ENCODE peak calls at places on chromosomes 3 and 15, in seven cellular contexts. One of them, this sample, is unnamed.

GRCh38 chr3:139327861-139328260 is 16.0 kb upstream of the MRPS22 start:
- DNase-seq in K562: no peak
- DNase-seq in HepG2: no peak
- DNase-seq in H1: no peak
- DNase-seq in GM12878: no peak
- DNase-seq in SK-N-SH: no peak
- DNase-seq in GM12892: no peak
- DNase-seq in this sample: no peak

GRCh38 chr3:178382388-178383061 is 153.7 kb upstream of the KCNMB2 start:
- DNase-seq in K562: no peak
- DNase-seq in HepG2: no peak
- DNase-seq in H1: no peak
- DNase-seq in GM12878: no peak
- DNase-seq in SK-N-SH: no peak
- DNase-seq in GM12892: no peak
- DNase-seq in this sample: no peak

GRCh38 chr3:151224268-151224909 is 21.4 kb upstream of the GPR171 start:
- DNase-seq in K562: no peak
- DNase-seq in HepG2: no peak
- DNase-seq in H1: no peak
- DNase-seq in GM12878: no peak
- DNase-seq in SK-N-SH: no peak
- DNase-seq in GM12892: no peak
- DNase-seq in this sample: no peak

GRCh38 chr3:28860307-28860706 is 420.6 kb upstream of the RBMS3 start:
- DNase-seq in K562: no peak
- DNase-seq in HepG2: no peak
- DNase-seq in H1: no peak
- DNase-seq in GM12878: no peak
- DNase-seq in SK-N-SH: no peak
- DNase-seq in GM12892: no peak
- DNase-seq in this sample: no peak

GRCh38 chr15:78909791-78910228 is 35.0 kb downstream of the CTSH start:
- DNase-seq in K562: peak; percentile 60
- DNase-seq in HepG2: peak; percentile 42
- DNase-seq in H1: peak; percentile 79
- DNase-seq in GM12878: peak; percentile 26
- DNase-seq in SK-N-SH: peak; percentile 72
- DNase-seq in GM12892: no peak
- DNase-seq in this sample: no peak

GRCh38 chr3:175805825-175806224 is 946.7 kb downstream of the NAALADL2 start:
- DNase-seq in K562: no peak
- DNase-seq in HepG2: no peak
- DNase-seq in H1: no peak
- DNase-seq in GM12878: no peak
- DNase-seq in SK-N-SH: no peak
- DNase-seq in GM12892: no peak
- DNase-seq in this sample: no peak

GRCh38 chr3:123409443-123410148 is 39.3 kb downstream of the ADCY5 start:
- DNase-seq in K562: no peak
- DNase-seq in HepG2: no peak
- DNase-seq in H1: no peak
- DNase-seq in GM12878: no peak
- DNase-seq in SK-N-SH: no peak
- DNase-seq in GM12892: no peak
- DNase-seq in this sample: no peak

GRCh38 chr3:13339833-13340232 is 80.3 kb downstream of the NUP210 start:
- DNase-seq in K562: no peak
- DNase-seq in HepG2: no peak
- DNase-seq in H1: no peak
- DNase-seq in GM12878: no peak
- DNase-seq in SK-N-SH: no peak
- DNase-seq in GM12892: no peak
- DNase-seq in this sample: no peak

GRCh38 chr3:29693863-29694262 is 413.0 kb downstream of the RBMS3 start:
- DNase-seq in K562: no peak
- DNase-seq in HepG2: no peak
- DNase-seq in H1: no peak
- DNase-seq in GM12878: no peak
- DNase-seq in SK-N-SH: peak; percentile 30
- DNase-seq in GM12892: no peak
- DNase-seq in this sample: no peak

GRCh38 chr3:125585595-125586223 is 9.6 kb downstream of the OSBPL11 start:
- DNase-seq in K562: peak; percentile 54
- DNase-seq in HepG2: peak; percentile 56
- DNase-seq in H1: peak; percentile 65
- DNase-seq in GM12878: no peak
- DNase-seq in SK-N-SH: peak; percentile 66
- DNase-seq in GM12892: no peak
- DNase-seq in this sample: no peak

GRCh38 chr15:39979606-39980005 is 45.7 kb downstream of the EIF2AK4 start:
- DNase-seq in K562: no peak
- DNase-seq in HepG2: no peak
- DNase-seq in H1: no peak
- DNase-seq in GM12878: no peak
- DNase-seq in SK-N-SH: no peak
- DNase-seq in GM12892: no peak
- DNase-seq in this sample: no peak

GRCh38 chr15:39974656-39975230 is 40.8 kb downstream of the EIF2AK4 start:
- DNase-seq in K562: no peak
- DNase-seq in HepG2: no peak
- DNase-seq in H1: no peak
- DNase-seq in GM12878: no peak
- DNase-seq in SK-N-SH: no peak
- DNase-seq in GM12892: no peak
- DNase-seq in this sample: no peak

DNA sequence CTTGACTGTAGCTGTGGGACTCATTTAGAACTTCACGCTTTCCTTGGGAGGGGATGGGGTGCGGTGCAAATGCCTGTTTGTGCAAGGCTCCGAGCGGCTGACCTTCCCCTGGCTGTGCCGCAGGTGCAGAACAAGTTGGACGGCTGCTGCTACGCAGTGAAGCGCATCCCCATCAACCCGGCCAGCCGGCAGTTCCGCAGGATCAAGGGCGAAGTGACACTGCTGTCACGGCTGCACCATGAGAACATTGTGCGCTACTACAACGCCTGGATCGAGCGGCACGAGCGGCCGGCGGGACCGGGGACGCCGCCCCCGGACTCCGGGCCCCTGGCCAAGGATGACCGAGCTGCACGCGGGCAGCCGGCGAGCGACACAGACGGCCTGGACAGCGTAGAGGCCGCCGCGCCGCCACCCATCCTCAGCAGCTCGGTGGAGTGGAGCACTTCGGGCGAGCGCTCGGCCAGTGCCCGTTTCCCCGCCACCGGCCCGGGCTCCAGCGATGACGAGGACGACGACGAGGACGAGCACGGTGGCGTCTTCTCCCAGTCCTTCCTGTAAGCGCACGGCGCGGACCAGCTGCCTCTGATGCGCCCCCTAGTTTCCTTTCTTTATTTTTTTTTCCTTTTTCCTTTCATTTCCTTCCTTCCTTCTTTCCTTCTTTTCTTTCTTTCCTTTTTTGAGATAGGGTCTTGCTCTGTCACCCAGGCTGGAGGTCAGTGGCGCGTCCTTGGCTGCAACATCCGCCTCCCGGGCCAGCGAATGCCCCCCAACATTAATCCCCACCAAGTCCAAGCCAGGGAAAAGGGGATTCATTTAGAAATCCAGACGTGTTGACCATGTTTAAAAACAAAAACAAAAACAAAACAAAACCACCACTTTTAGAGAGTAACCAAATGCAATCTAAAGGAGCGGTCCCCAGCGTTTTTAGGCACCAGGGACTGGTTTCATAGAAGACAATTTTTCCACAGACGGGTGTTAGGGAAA is 42.7 kb downstream of the EIF2AK4 start:
- DNase-seq in K562: no peak
- DNase-seq in HepG2: peak; percentile 21
- DNase-seq in H1: peak; percentile 80
- DNase-seq in GM12878: no peak
- DNase-seq in SK-N-SH: peak; percentile 89
- DNase-seq in GM12892: no peak
- DNase-seq in this sample: peak; percentile 31
- TF ChIP-seq TAF1 in K562: no peak
- TF ChIP-seq TAF1 in HepG2: no peak
- TF ChIP-seq TAF1 in H1: no peak
- TF ChIP-seq TAF1 in GM12878: no peak
- TF ChIP-seq TAF1 in SK-N-SH: no peak
- TF ChIP-seq TAF1 in GM12892: no peak
- TF ChIP-seq TAF1 in this sample: no peak

DNA sequence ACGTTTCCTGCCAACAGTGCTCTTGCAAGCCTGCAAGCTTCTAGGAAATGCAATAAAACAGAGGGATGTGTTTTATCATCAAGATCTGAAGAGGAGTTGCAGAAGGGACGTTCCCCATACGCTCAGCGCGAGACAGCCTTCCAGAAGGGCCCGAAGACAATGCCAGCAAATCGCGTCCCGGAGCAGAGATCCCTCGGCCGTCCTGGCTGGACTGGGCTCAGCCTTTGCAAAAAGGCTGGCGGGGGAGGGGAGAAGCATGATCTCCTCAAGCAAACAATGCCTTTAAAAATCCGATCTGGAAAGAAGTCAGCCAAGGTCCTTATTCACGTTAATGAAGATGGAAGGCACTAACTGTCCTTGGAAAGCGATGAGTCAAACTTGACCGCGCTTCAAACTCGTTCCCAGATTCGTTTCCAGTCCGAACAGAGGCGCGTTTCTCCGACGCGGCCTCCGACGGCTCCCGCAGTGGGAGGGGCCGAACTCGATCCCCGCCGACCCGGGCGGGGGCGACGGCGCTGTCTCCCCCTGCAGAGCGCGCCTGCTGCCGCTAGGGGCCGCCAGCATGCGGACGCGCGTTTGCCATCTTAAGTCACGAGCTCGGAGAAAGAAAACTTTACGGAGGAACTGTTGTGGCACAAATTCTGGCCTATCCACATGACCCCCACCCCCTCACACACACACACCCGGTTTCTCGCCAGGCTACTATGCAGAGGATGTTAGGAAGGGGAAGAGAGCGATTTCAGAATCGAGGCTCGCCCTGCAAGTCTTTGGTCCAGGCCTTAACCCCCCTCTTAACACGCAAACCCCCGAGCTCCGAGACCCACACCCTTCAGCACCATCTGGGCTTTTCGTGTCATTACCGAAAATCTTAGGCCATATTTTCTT is 5.5 kb downstream of the BCL6 start:
- DNase-seq in K562: peak; percentile 75
- DNase-seq in HepG2: no peak
- DNase-seq in H1: peak; percentile 93
- DNase-seq in GM12878: no peak
- DNase-seq in SK-N-SH: peak; percentile 86
- DNase-seq in GM12892: peak; percentile 58
- DNase-seq in this sample: peak; percentile 57
- TF ChIP-seq POLR2AphosphoS5 in K562: no peak
- TF ChIP-seq POLR2AphosphoS5 in HepG2: no peak
- TF ChIP-seq POLR2AphosphoS5 in H1: peak; percentile 73
- TF ChIP-seq POLR2AphosphoS5 in GM12878: no peak
- TF ChIP-seq POLR2AphosphoS5 in SK-N-SH: no peak
- TF ChIP-seq POLR2AphosphoS5 in GM12892: no peak
- TF ChIP-seq POLR2AphosphoS5 in this sample: no peak

GRCh38 chr3:129745253-129745652 is 138.8 kb upstream of the PLXND1 start:
- DNase-seq in K562: no peak
- DNase-seq in HepG2: no peak
- DNase-seq in H1: no peak
- DNase-seq in GM12878: no peak
- DNase-seq in SK-N-SH: no peak
- DNase-seq in GM12892: no peak
- DNase-seq in this sample: no peak
- TF ChIP-seq TAF1 in K562: no peak
- TF ChIP-seq TAF1 in HepG2: no peak
- TF ChIP-seq TAF1 in H1: no peak
- TF ChIP-seq TAF1 in GM12878: no peak
- TF ChIP-seq TAF1 in SK-N-SH: no peak
- TF ChIP-seq TAF1 in GM12892: no peak
- TF ChIP-seq TAF1 in this sample: no peak

GRCh38 chr3:77053769-77054168 is 13.9 kb downstream of the ROBO2 start:
- DNase-seq in K562: no peak
- DNase-seq in HepG2: no peak
- DNase-seq in H1: no peak
- DNase-seq in GM12878: no peak
- DNase-seq in SK-N-SH: peak; percentile 19
- DNase-seq in GM12892: no peak
- DNase-seq in this sample: no peak

GRCh38 chr3:77051927-77052542 is 12.1 kb downstream of the ROBO2 start:
- DNase-seq in K562: no peak
- DNase-seq in HepG2: no peak
- DNase-seq in H1: no peak
- DNase-seq in GM12878: no peak
- DNase-seq in SK-N-SH: peak; percentile 14
- DNase-seq in GM12892: no peak
- DNase-seq in this sample: no peak

GRCh38 chr3:77048186-77048585 is 8.3 kb downstream of the ROBO2 start:
- DNase-seq in K562: no peak
- DNase-seq in HepG2: no peak
- DNase-seq in H1: no peak
- DNase-seq in GM12878: no peak
- DNase-seq in SK-N-SH: no peak
- DNase-seq in GM12892: no peak
- DNase-seq in this sample: no peak

GRCh38 chr3:77055841-77056341 is 16.0 kb downstream of the ROBO2 start:
- DNase-seq in K562: no peak
- DNase-seq in HepG2: no peak
- DNase-seq in H1: no peak
- DNase-seq in GM12878: no peak
- DNase-seq in SK-N-SH: no peak
- DNase-seq in GM12892: no peak
- DNase-seq in this sample: no peak

GRCh38 chr3:77052733-77053680 is 13.1 kb downstream of the ROBO2 start:
- DNase-seq in K562: no peak
- DNase-seq in HepG2: no peak
- DNase-seq in H1: no peak
- DNase-seq in GM12878: no peak
- DNase-seq in SK-N-SH: peak; percentile 37
- DNase-seq in GM12892: no peak
- DNase-seq in this sample: no peak
- TF ChIP-seq POLR2AphosphoS5 in K562: no peak
- TF ChIP-seq POLR2AphosphoS5 in HepG2: no peak
- TF ChIP-seq POLR2AphosphoS5 in H1: no peak
- TF ChIP-seq POLR2AphosphoS5 in GM12878: no peak
- TF ChIP-seq POLR2AphosphoS5 in SK-N-SH: no peak
- TF ChIP-seq POLR2AphosphoS5 in GM12892: no peak
- TF ChIP-seq POLR2AphosphoS5 in this sample: no peak

GRCh38 chr15:99426431-99427105 is 139.2 kb upstream of the MEF2A start:
- DNase-seq in K562: no peak
- DNase-seq in HepG2: no peak
- DNase-seq in H1: no peak
- DNase-seq in GM12878: no peak
- DNase-seq in SK-N-SH: no peak
- DNase-seq in GM12892: no peak
- DNase-seq in this sample: no peak

GRCh38 chr15:99424978-99425665 is 140.7 kb upstream of the MEF2A start:
- DNase-seq in K562: no peak
- DNase-seq in HepG2: peak; percentile 54
- DNase-seq in H1: no peak
- DNase-seq in GM12878: no peak
- DNase-seq in SK-N-SH: peak; percentile 64
- DNase-seq in GM12892: peak; percentile 50
- DNase-seq in this sample: peak; percentile 57

GRCh38 chr15:99427668-99428361 is 138.0 kb upstream of the MEF2A start:
- DNase-seq in K562: no peak
- DNase-seq in HepG2: no peak
- DNase-seq in H1: no peak
- DNase-seq in GM12878: no peak
- DNase-seq in SK-N-SH: no peak
- DNase-seq in GM12892: no peak
- DNase-seq in this sample: no peak

GRCh38 chr15:99425666-99426301 is 140.0 kb upstream of the MEF2A start:
- DNase-seq in K562: no peak
- DNase-seq in HepG2: no peak
- DNase-seq in H1: no peak
- DNase-seq in GM12878: no peak
- DNase-seq in SK-N-SH: no peak
- DNase-seq in GM12892: no peak
- DNase-seq in this sample: no peak

GRCh38 chr15:99427210-99427609 is 138.6 kb upstream of the MEF2A start:
- DNase-seq in K562: no peak
- DNase-seq in HepG2: no peak
- DNase-seq in H1: no peak
- DNase-seq in GM12878: no peak
- DNase-seq in SK-N-SH: no peak
- DNase-seq in GM12892: no peak
- DNase-seq in this sample: no peak
- TF ChIP-seq TAF1 in K562: no peak
- TF ChIP-seq TAF1 in HepG2: no peak
- TF ChIP-seq TAF1 in H1: no peak
- TF ChIP-seq TAF1 in GM12878: no peak
- TF ChIP-seq TAF1 in SK-N-SH: no peak
- TF ChIP-seq TAF1 in GM12892: no peak
- TF ChIP-seq TAF1 in this sample: no peak